ENCODE peak calls at places on chromosomes 6 and 20, in six cellular contexts. One of them, this sample, is unnamed.

GRCh38 chr20:21396921-21397340 is 395 bp downstream of the NKX2-4 start:
- ATAC-seq in upper lobe of right lung: peak; percentile 40
- ATAC-seq in activated T-cell treated with anti-CD3 and anti-CD28 coated beads, Interleukin-2, amount 50 U/mL, for 4 hours: peak; percentile 52
- ATAC-seq in stimulated activated naive CD8-positive, alpha-beta T cell treated with anti-CD3 and anti-CD28 coated beads, Interleukin-15, Interleukin-2, amounts not matched to agents 100 U/mL and 50 U/mL, for 24 hours: no peak
- ATAC-seq in activated CD8-positive, alpha-beta memory T cell treated with anti-CD3 and anti-CD28 coated beads, Interleukin-2, amount 10 ng/mL, durations not matched to agents 7 days and 5 days: peak; percentile 42
- ATAC-seq in left ventricle myocardium superior: no peak
- ATAC-seq in this sample: no peak

GRCh38 chr20:41131594-41132387 is 5.6 kb upstream of the PLCG1 start:
- ATAC-seq in upper lobe of right lung: no peak
- ATAC-seq in activated T-cell treated with anti-CD3 and anti-CD28 coated beads, Interleukin-2, amount 50 U/mL, for 4 hours: no peak
- ATAC-seq in stimulated activated naive CD8-positive, alpha-beta T cell treated with anti-CD3 and anti-CD28 coated beads, Interleukin-15, Interleukin-2, amounts not matched to agents 100 U/mL and 50 U/mL, for 24 hours: peak; percentile 16
- ATAC-seq in activated CD8-positive, alpha-beta memory T cell treated with anti-CD3 and anti-CD28 coated beads, Interleukin-2, amount 10 ng/mL, durations not matched to agents 7 days and 5 days: no peak
- ATAC-seq in left ventricle myocardium superior: no peak
- ATAC-seq in this sample: peak; percentile 73

GRCh38 chr20:8067082-8067481 is 47.5 kb upstream of the TMX4 start:
- ATAC-seq in upper lobe of right lung: no peak
- ATAC-seq in activated T-cell treated with anti-CD3 and anti-CD28 coated beads, Interleukin-2, amount 50 U/mL, for 4 hours: no peak
- ATAC-seq in stimulated activated naive CD8-positive, alpha-beta T cell treated with anti-CD3 and anti-CD28 coated beads, Interleukin-15, Interleukin-2, amounts not matched to agents 100 U/mL and 50 U/mL, for 24 hours: no peak
- ATAC-seq in activated CD8-positive, alpha-beta memory T cell treated with anti-CD3 and anti-CD28 coated beads, Interleukin-2, amount 10 ng/mL, durations not matched to agents 7 days and 5 days: no peak
- ATAC-seq in left ventricle myocardium superior: no peak
- ATAC-seq in this sample: no peak

GRCh38 chr6:108904731-108905130 is 56.5 kb downstream of the ARMC2 start:
- ATAC-seq in upper lobe of right lung: no peak
- ATAC-seq in activated T-cell treated with anti-CD3 and anti-CD28 coated beads, Interleukin-2, amount 50 U/mL, for 4 hours: no peak
- ATAC-seq in stimulated activated naive CD8-positive, alpha-beta T cell treated with anti-CD3 and anti-CD28 coated beads, Interleukin-15, Interleukin-2, amounts not matched to agents 100 U/mL and 50 U/mL, for 24 hours: peak; percentile 49
- ATAC-seq in activated CD8-positive, alpha-beta memory T cell treated with anti-CD3 and anti-CD28 coated beads, Interleukin-2, amount 10 ng/mL, durations not matched to agents 7 days and 5 days: peak; percentile 34
- ATAC-seq in left ventricle myocardium superior: no peak
- ATAC-seq in this sample: peak; percentile 92

GRCh38 chr6:28880519-28880893 is 43.3 kb downstream of the TRIM27 start:
- ATAC-seq in upper lobe of right lung: no peak
- ATAC-seq in activated T-cell treated with anti-CD3 and anti-CD28 coated beads, Interleukin-2, amount 50 U/mL, for 4 hours: no peak
- ATAC-seq in stimulated activated naive CD8-positive, alpha-beta T cell treated with anti-CD3 and anti-CD28 coated beads, Interleukin-15, Interleukin-2, amounts not matched to agents 100 U/mL and 50 U/mL, for 24 hours: no peak
- ATAC-seq in activated CD8-positive, alpha-beta memory T cell treated with anti-CD3 and anti-CD28 coated beads, Interleukin-2, amount 10 ng/mL, durations not matched to agents 7 days and 5 days: no peak
- ATAC-seq in left ventricle myocardium superior: no peak
- ATAC-seq in this sample: no peak

GRCh38 chr20:4684837-4685413 is 36.8 kb upstream of the PRND start:
- ATAC-seq in upper lobe of right lung: no peak
- ATAC-seq in activated T-cell treated with anti-CD3 and anti-CD28 coated beads, Interleukin-2, amount 50 U/mL, for 4 hours: no peak
- ATAC-seq in stimulated activated naive CD8-positive, alpha-beta T cell treated with anti-CD3 and anti-CD28 coated beads, Interleukin-15, Interleukin-2, amounts not matched to agents 100 U/mL and 50 U/mL, for 24 hours: no peak
- ATAC-seq in activated CD8-positive, alpha-beta memory T cell treated with anti-CD3 and anti-CD28 coated beads, Interleukin-2, amount 10 ng/mL, durations not matched to agents 7 days and 5 days: no peak
- ATAC-seq in left ventricle myocardium superior: no peak
- ATAC-seq in this sample: no peak

GRCh38 chr6:158039178-158039557 is 57.5 kb downstream of the SYNJ2 start:
- ATAC-seq in upper lobe of right lung: no peak
- ATAC-seq in activated T-cell treated with anti-CD3 and anti-CD28 coated beads, Interleukin-2, amount 50 U/mL, for 4 hours: no peak
- ATAC-seq in stimulated activated naive CD8-positive, alpha-beta T cell treated with anti-CD3 and anti-CD28 coated beads, Interleukin-15, Interleukin-2, amounts not matched to agents 100 U/mL and 50 U/mL, for 24 hours: no peak
- ATAC-seq in activated CD8-positive, alpha-beta memory T cell treated with anti-CD3 and anti-CD28 coated beads, Interleukin-2, amount 10 ng/mL, durations not matched to agents 7 days and 5 days: no peak
- ATAC-seq in left ventricle myocardium superior: no peak
- ATAC-seq in this sample: no peak

GRCh38 chr20:22728146-22728745 is 143.9 kb upstream of the FOXA2 start:
- ATAC-seq in upper lobe of right lung: no peak
- ATAC-seq in activated T-cell treated with anti-CD3 and anti-CD28 coated beads, Interleukin-2, amount 50 U/mL, for 4 hours: no peak
- ATAC-seq in stimulated activated naive CD8-positive, alpha-beta T cell treated with anti-CD3 and anti-CD28 coated beads, Interleukin-15, Interleukin-2, amounts not matched to agents 100 U/mL and 50 U/mL, for 24 hours: no peak
- ATAC-seq in activated CD8-positive, alpha-beta memory T cell treated with anti-CD3 and anti-CD28 coated beads, Interleukin-2, amount 10 ng/mL, durations not matched to agents 7 days and 5 days: no peak
- ATAC-seq in left ventricle myocardium superior: no peak
- ATAC-seq in this sample: no peak

GRCh38 chr6:130381459-130382380 is 15.9 kb downstream of the TMEM200A start:
- ATAC-seq in upper lobe of right lung: no peak
- ATAC-seq in activated T-cell treated with anti-CD3 and anti-CD28 coated beads, Interleukin-2, amount 50 U/mL, for 4 hours: peak; percentile 67
- ATAC-seq in stimulated activated naive CD8-positive, alpha-beta T cell treated with anti-CD3 and anti-CD28 coated beads, Interleukin-15, Interleukin-2, amounts not matched to agents 100 U/mL and 50 U/mL, for 24 hours: peak; percentile 72
- ATAC-seq in activated CD8-positive, alpha-beta memory T cell treated with anti-CD3 and anti-CD28 coated beads, Interleukin-2, amount 10 ng/mL, durations not matched to agents 7 days and 5 days: peak; percentile 94
- ATAC-seq in left ventricle myocardium superior: no peak
- ATAC-seq in this sample: peak; percentile 49

GRCh38 chr20:2900845-2901592 is 27.7 kb downstream of the PTPRA start:
- ATAC-seq in upper lobe of right lung: peak; percentile 97
- ATAC-seq in activated T-cell treated with anti-CD3 and anti-CD28 coated beads, Interleukin-2, amount 50 U/mL, for 4 hours: no peak
- ATAC-seq in stimulated activated naive CD8-positive, alpha-beta T cell treated with anti-CD3 and anti-CD28 coated beads, Interleukin-15, Interleukin-2, amounts not matched to agents 100 U/mL and 50 U/mL, for 24 hours: no peak
- ATAC-seq in activated CD8-positive, alpha-beta memory T cell treated with anti-CD3 and anti-CD28 coated beads, Interleukin-2, amount 10 ng/mL, durations not matched to agents 7 days and 5 days: no peak
- ATAC-seq in left ventricle myocardium superior: peak; percentile 23
- ATAC-seq in this sample: peak; percentile 64

GRCh38 chr20:36214684-36215256 is 21.5 kb upstream of the AAR2 start:
- ATAC-seq in upper lobe of right lung: no peak
- ATAC-seq in activated T-cell treated with anti-CD3 and anti-CD28 coated beads, Interleukin-2, amount 50 U/mL, for 4 hours: no peak
- ATAC-seq in stimulated activated naive CD8-positive, alpha-beta T cell treated with anti-CD3 and anti-CD28 coated beads, Interleukin-15, Interleukin-2, amounts not matched to agents 100 U/mL and 50 U/mL, for 24 hours: no peak
- ATAC-seq in activated CD8-positive, alpha-beta memory T cell treated with anti-CD3 and anti-CD28 coated beads, Interleukin-2, amount 10 ng/mL, durations not matched to agents 7 days and 5 days: peak; percentile 36
- ATAC-seq in left ventricle myocardium superior: peak; percentile 60
- ATAC-seq in this sample: peak; percentile 40

GRCh38 chr6:53461682-53462081 is 83.2 kb downstream of the GCLC start:
- ATAC-seq in upper lobe of right lung: no peak
- ATAC-seq in activated T-cell treated with anti-CD3 and anti-CD28 coated beads, Interleukin-2, amount 50 U/mL, for 4 hours: no peak
- ATAC-seq in stimulated activated naive CD8-positive, alpha-beta T cell treated with anti-CD3 and anti-CD28 coated beads, Interleukin-15, Interleukin-2, amounts not matched to agents 100 U/mL and 50 U/mL, for 24 hours: no peak
- ATAC-seq in activated CD8-positive, alpha-beta memory T cell treated with anti-CD3 and anti-CD28 coated beads, Interleukin-2, amount 10 ng/mL, durations not matched to agents 7 days and 5 days: no peak
- ATAC-seq in left ventricle myocardium superior: peak; percentile 45
- ATAC-seq in this sample: peak; percentile 73

GRCh38 chr20:45157977-45158376 is 16.7 kb upstream of the PI3 start:
- ATAC-seq in upper lobe of right lung: peak; percentile 37
- ATAC-seq in activated T-cell treated with anti-CD3 and anti-CD28 coated beads, Interleukin-2, amount 50 U/mL, for 4 hours: no peak
- ATAC-seq in stimulated activated naive CD8-positive, alpha-beta T cell treated with anti-CD3 and anti-CD28 coated beads, Interleukin-15, Interleukin-2, amounts not matched to agents 100 U/mL and 50 U/mL, for 24 hours: no peak
- ATAC-seq in activated CD8-positive, alpha-beta memory T cell treated with anti-CD3 and anti-CD28 coated beads, Interleukin-2, amount 10 ng/mL, durations not matched to agents 7 days and 5 days: no peak
- ATAC-seq in left ventricle myocardium superior: no peak
- ATAC-seq in this sample: no peak

GRCh38 chr6:25489399-25489798 is 162.6 kb upstream of the SCGN start:
- ATAC-seq in upper lobe of right lung: no peak
- ATAC-seq in activated T-cell treated with anti-CD3 and anti-CD28 coated beads, Interleukin-2, amount 50 U/mL, for 4 hours: no peak
- ATAC-seq in stimulated activated naive CD8-positive, alpha-beta T cell treated with anti-CD3 and anti-CD28 coated beads, Interleukin-15, Interleukin-2, amounts not matched to agents 100 U/mL and 50 U/mL, for 24 hours: no peak
- ATAC-seq in activated CD8-positive, alpha-beta memory T cell treated with anti-CD3 and anti-CD28 coated beads, Interleukin-2, amount 10 ng/mL, durations not matched to agents 7 days and 5 days: no peak
- ATAC-seq in left ventricle myocardium superior: no peak
- ATAC-seq in this sample: no peak

GRCh38 chr20:62309947-62310756 is 7.4 kb downstream of the ADRM1 start:
- ATAC-seq in upper lobe of right lung: no peak
- ATAC-seq in activated T-cell treated with anti-CD3 and anti-CD28 coated beads, Interleukin-2, amount 50 U/mL, for 4 hours: no peak
- ATAC-seq in stimulated activated naive CD8-positive, alpha-beta T cell treated with anti-CD3 and anti-CD28 coated beads, Interleukin-15, Interleukin-2, amounts not matched to agents 100 U/mL and 50 U/mL, for 24 hours: no peak
- ATAC-seq in activated CD8-positive, alpha-beta memory T cell treated with anti-CD3 and anti-CD28 coated beads, Interleukin-2, amount 10 ng/mL, durations not matched to agents 7 days and 5 days: no peak
- ATAC-seq in left ventricle myocardium superior: no peak
- ATAC-seq in this sample: no peak

GRCh38 chr6:5765141-5765760 is 241.5 kb downstream of the NRN1 start:
- ATAC-seq in upper lobe of right lung: no peak
- ATAC-seq in activated T-cell treated with anti-CD3 and anti-CD28 coated beads, Interleukin-2, amount 50 U/mL, for 4 hours: no peak
- ATAC-seq in stimulated activated naive CD8-positive, alpha-beta T cell treated with anti-CD3 and anti-CD28 coated beads, Interleukin-15, Interleukin-2, amounts not matched to agents 100 U/mL and 50 U/mL, for 24 hours: no peak
- ATAC-seq in activated CD8-positive, alpha-beta memory T cell treated with anti-CD3 and anti-CD28 coated beads, Interleukin-2, amount 10 ng/mL, durations not matched to agents 7 days and 5 days: no peak
- ATAC-seq in left ventricle myocardium superior: peak; percentile 56
- ATAC-seq in this sample: no peak

GRCh38 chr6:470051-470900 is 78.7 kb downstream of the IRF4 start:
- ATAC-seq in upper lobe of right lung: no peak
- ATAC-seq in activated T-cell treated with anti-CD3 and anti-CD28 coated beads, Interleukin-2, amount 50 U/mL, for 4 hours: no peak
- ATAC-seq in stimulated activated naive CD8-positive, alpha-beta T cell treated with anti-CD3 and anti-CD28 coated beads, Interleukin-15, Interleukin-2, amounts not matched to agents 100 U/mL and 50 U/mL, for 24 hours: no peak
- ATAC-seq in activated CD8-positive, alpha-beta memory T cell treated with anti-CD3 and anti-CD28 coated beads, Interleukin-2, amount 10 ng/mL, durations not matched to agents 7 days and 5 days: no peak
- ATAC-seq in left ventricle myocardium superior: no peak
- ATAC-seq in this sample: no peak

GRCh38 chr6:113358063-113358583 is 499.0 kb upstream of the MARCKS start:
- ATAC-seq in upper lobe of right lung: no peak
- ATAC-seq in activated T-cell treated with anti-CD3 and anti-CD28 coated beads, Interleukin-2, amount 50 U/mL, for 4 hours: no peak
- ATAC-seq in stimulated activated naive CD8-positive, alpha-beta T cell treated with anti-CD3 and anti-CD28 coated beads, Interleukin-15, Interleukin-2, amounts not matched to agents 100 U/mL and 50 U/mL, for 24 hours: no peak
- ATAC-seq in activated CD8-positive, alpha-beta memory T cell treated with anti-CD3 and anti-CD28 coated beads, Interleukin-2, amount 10 ng/mL, durations not matched to agents 7 days and 5 days: no peak
- ATAC-seq in left ventricle myocardium superior: no peak
- ATAC-seq in this sample: no peak

GRCh38 chr20:64047046-64047389 is 2.4 kb downstream of the SOX18 start:
- ATAC-seq in upper lobe of right lung: no peak
- ATAC-seq in activated T-cell treated with anti-CD3 and anti-CD28 coated beads, Interleukin-2, amount 50 U/mL, for 4 hours: no peak
- ATAC-seq in stimulated activated naive CD8-positive, alpha-beta T cell treated with anti-CD3 and anti-CD28 coated beads, Interleukin-15, Interleukin-2, amounts not matched to agents 100 U/mL and 50 U/mL, for 24 hours: no peak
- ATAC-seq in activated CD8-positive, alpha-beta memory T cell treated with anti-CD3 and anti-CD28 coated beads, Interleukin-2, amount 10 ng/mL, durations not matched to agents 7 days and 5 days: no peak
- ATAC-seq in left ventricle myocardium superior: no peak
- ATAC-seq in this sample: no peak